ENCODE peak calls at places on chromosomes 12 and 14, in four cellular contexts. O is GM06990, A is brain microvascular endothelial cell, K is AG04450. X is an unnamed sample.

GRCh38 chr12:79174656-79175055 is 310.1 kb downstream of the SYT1 start:
- DNase-seq in K (no peak), O (no peak), A (peak), X (peak)

GRCh38 chr12:2834581-2835491 is at the start of gene NRIP2:
- DNase-seq in A (peak), O (no peak), K (no peak), X (no peak)

GRCh38 chr12:71947645-71948105 is 9.0 kb downstream of the TPH2 start:
- DNase-seq in A (no peak), O (no peak), K (peak), X (no peak)

GRCh38 chr14:73743431-73743931 is 29.3 kb upstream of the PNMA1 start:
- DNase-seq in A (no peak), O (peak), K (no peak), X (peak)

GRCh38 chr12:74539261-74539660 is 1.6 kb downstream of the ATXN7L3B start:
- DNase-seq in A (no peak), O (no peak), K (no peak), X (peak)

GRCh38 chr14:32494566-32495434 is 165.7 kb downstream of the AKAP6 start:
- DNase-seq in A (no peak), K (no peak), O (no peak), X (no peak)

GRCh38 chr12:96235497-96235826 is 41.3 kb downstream of the ELK3 start:
- DNase-seq in A (no peak), O (no peak), K (no peak), X (no peak)

GRCh38 chr14:36901846-36902245 is 240.2 kb downstream of the PAX9 start:
- DNase-seq in A (no peak), O (no peak), K (no peak), X (no peak)

GRCh38 chr14:52327374-52328226 is 13.5 kb downstream of the PTGER2 start:
- DNase-seq in A (no peak), O (no peak), K (no peak), X (peak)

GRCh38 chr14:69043598-69044267 is 64.6 kb upstream of the ACTN1 start:
- DNase-seq in K (no peak), A (peak), O (no peak), X (no peak)

GRCh38 chr12:64469455-64470142 is 17.7 kb downstream of the TBK1 start:
- DNase-seq in O (no peak), K (no peak), A (no peak), X (no peak)

DNA sequence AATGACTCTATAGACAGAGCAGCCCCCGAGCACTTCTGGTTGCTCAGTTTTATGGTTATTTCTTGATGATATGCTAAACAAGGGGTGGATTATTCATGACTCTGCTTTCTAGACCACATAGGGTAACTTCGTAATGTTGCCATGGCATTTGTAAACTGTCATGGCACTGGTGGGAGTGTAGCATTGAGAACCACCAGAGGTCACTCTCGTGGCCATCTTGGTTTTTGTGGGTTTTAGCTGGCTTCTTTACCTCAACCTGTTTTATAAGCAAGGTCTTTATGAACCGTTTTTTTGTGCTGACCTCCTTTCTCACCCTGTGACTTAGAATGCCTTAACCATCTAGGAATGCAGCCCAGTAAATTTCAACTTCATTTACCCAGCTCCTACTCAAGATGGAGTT is 1036.2 kb upstream of the FLRT2 start:
- DNase-seq in O (no peak), A (peak), K (no peak), X (no peak)
- TF ChIP-seq CTCF in O (no peak), A (peak), K (no peak), X (no peak)

GRCh38 chr14:105528197-105528858 is 1.9 kb downstream of the TMEM121 start:
- DNase-seq in K (peak), A (peak), O (peak), X (peak)

GRCh38 chr14:105530446-105531087 is 4.2 kb downstream of the TMEM121 start:
- DNase-seq in O (no peak), A (no peak), K (no peak), X (no peak)

GRCh38 chr14:105528859-105529505 is 2.6 kb downstream of the TMEM121 start:
- DNase-seq in A (no peak), K (no peak), O (peak), X (peak)

GRCh38 chr14:105531088-105531957 is 4.9 kb downstream of the TMEM121 start:
- DNase-seq in K (no peak), O (no peak), A (no peak), X (no peak)

GRCh38 chr14:105529506-105530445 is 3.4 kb downstream of the TMEM121 start:
- DNase-seq in A (no peak), K (no peak), O (no peak), X (peak)
- H3K4me3 ChIP-seq in A (no peak), K (no peak), O (no peak), X (peak)

DNA sequence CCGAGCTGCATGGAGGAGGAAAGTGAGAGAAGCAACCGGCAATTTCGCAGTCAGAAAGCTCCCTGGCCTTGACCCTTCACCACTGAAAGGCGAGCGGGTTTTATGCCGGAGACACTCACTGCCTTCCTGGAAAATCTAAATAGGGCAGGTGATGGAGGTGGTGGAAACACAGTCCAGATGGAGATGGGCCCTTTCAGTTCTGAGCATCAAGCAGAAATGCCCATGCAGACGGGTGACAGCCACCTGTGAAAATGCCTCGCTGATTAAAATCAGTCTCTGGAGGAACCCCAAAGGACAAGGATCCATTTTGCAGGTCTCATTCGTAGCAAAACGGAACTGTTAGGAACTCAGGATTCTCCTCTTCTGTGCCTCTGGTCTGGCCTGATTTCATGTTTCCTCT is 74.2 kb downstream of the FZD10 start:
- DNase-seq in K (no peak), O (no peak), A (no peak), X (no peak)
- TF ChIP-seq CTCF in K (no peak), O (no peak), A (no peak), X (no peak)

DNA sequence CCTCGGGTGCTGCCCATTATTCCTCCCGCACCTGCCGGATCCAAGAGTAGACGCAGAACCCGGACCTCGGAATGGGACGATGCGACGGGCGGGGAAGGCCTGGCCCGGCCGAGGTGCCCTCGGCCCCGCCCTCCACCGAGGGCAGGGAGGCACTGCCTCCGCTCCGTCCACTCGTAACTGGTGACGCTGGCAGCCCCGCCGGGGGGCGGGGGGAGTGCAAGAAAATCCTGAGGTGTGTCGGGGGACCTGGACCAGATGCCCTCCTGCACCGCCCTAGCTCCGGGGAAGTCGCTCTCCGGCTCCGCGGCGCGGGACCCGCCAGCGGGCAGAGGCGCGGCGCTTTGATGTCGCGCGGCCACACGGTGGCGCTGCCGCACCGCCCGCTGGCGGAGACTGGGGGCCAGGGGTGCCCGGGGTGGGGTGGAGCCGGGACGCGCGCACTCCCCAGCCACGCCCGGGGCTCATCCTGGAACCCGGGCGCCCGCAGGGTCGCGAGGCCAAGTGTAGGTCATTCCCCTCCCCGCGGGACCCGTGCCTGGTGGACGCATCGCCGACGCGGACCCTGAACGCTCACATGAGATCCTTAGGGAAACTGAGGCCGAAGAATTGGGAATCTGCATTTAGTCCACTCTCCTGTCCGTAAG is 202.8 kb downstream of the TTC8 start:
- DNase-seq in O (peak), K (no peak), A (no peak), X (peak)
- H3K4me3 ChIP-seq in O (peak), K (peak), A (peak), X (peak)

GRCh38 chr12:92528097-92528496 is 174.7 kb upstream of the PLEKHG7 start:
- DNase-seq in K (no peak), O (no peak), A (no peak), X (no peak)
- TF ChIP-seq CTCF in K (no peak), O (no peak), A (no peak), X (no peak)

DNA sequence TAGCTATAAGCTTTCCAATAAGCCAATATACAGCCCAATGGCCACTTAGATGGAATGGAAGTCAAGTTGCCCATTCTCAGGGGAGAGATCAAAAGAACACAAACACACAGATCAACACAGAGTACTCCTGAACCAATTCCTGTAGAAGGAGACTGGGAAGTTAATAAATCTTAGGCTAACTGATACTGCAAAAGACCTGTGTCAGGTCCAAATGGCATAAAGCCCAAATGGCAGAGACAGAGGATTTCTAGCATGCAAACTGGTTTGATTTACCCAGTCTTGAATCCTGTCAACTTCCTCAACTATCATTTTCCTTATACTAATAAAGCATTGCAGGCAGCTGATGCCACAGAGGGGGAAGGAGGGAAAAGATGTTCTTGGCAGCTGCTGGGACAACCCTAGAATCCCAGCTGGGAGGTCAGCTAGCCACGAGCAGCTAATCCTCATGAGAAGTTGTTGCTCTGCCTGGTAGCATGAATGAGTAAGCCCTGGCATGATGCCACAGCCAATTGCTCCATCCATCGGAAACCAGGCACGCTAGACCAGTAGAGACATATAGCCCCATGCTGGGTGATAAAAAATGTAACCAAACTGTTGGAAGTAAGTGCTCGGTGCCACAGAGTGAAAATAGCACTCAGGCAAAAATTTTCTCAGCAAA is 26.2 kb downstream of the ANG start:
- DNase-seq in K (peak), A (peak), O (no peak), X (no peak)
- H3K4me3 ChIP-seq in K (no peak), A (no peak), O (no peak), X (no peak)

GRCh38 chr12:24359418-24359817 is 409.9 kb upstream of the SOX5 start:
- DNase-seq in A (no peak), K (no peak), O (no peak), X (no peak)

GRCh38 chr12:24360907-24361306 is 411.4 kb upstream of the SOX5 start:
- DNase-seq in K (no peak), A (peak), O (no peak), X (peak)

GRCh38 chr12:24361860-24362581 is 412.6 kb upstream of the SOX5 start:
- DNase-seq in O (no peak), A (no peak), K (no peak), X (no peak)

GRCh38 chr12:24360461-24360860 is 411.0 kb upstream of the SOX5 start:
- DNase-seq in O (no peak), K (no peak), A (no peak), X (peak)

GRCh38 chr12:24360057-24360456 is 410.6 kb upstream of the SOX5 start:
- DNase-seq in O (no peak), K (no peak), A (no peak), X (no peak)
- TF ChIP-seq CTCF in O (no peak), K (no peak), A (no peak), X (no peak)

GRCh38 chr14:21978999-21979314 is 305.3 kb upstream of the OR4E1 start:
- DNase-seq in O (no peak), A (no peak), K (no peak), X (no peak)

GRCh38 chr14:21974741-21975140 is 301.1 kb upstream of the OR4E1 start:
- DNase-seq in A (no peak), K (no peak), O (no peak), X (no peak)

GRCh38 chr14:21978184-21978998 is 304.8 kb upstream of the OR4E1 start:
- DNase-seq in K (no peak), A (peak), O (no peak), X (peak)
- H3K4me3 ChIP-seq in K (no peak), A (no peak), O (no peak), X (no peak)

DNA sequence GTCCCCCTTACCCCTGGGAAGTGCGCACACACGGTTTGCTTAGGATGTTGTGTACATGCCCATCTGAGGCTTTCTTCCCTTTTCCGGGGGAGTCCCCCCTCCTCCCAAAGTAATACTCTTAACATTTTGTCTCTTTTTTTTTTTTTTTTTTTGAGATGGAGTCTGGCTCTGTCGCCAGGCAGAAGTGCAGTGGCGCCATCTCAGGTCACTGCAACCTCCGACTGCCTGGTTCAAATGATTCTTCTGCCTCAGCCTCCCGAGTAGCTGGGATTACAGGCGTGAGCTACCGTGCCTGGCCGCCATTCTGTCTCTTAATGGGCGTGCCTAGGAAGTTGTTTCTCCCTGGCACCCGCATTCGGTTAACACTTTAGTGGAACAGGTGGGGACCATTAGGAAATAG is 4.5 kb upstream of the GMFB start:
- DNase-seq in K (no peak), O (no peak), A (no peak), X (no peak)
- TF ChIP-seq CTCF in K (no peak), O (no peak), A (no peak), X (no peak)

DNA sequence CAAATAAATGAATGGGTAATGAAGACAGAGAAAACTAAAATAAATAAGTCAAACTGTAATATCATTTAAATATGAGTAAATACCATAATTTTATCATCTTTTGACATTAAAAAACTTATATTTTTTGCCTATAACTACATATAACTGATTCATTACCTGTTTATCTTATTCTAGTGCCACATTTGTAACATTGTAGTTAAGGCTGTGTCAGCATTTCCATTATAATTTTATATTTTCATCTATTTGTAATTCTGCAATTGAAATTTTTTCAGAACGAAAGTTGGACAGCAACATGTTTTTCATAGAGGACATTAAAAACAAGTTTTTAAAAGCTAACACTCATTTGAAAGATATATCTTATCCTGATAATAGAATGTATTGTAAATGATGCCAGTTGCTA is 1286.5 kb downstream of the LRFN5 start:
- DNase-seq in K (no peak), A (no peak), O (no peak), X (no peak)
- H3K4me3 ChIP-seq in K (no peak), A (no peak), O (no peak), X (no peak)

X was measured in GM12865.